ENCODE peak calls at places on chromosomes 6 and 20, in five cellular contexts. One of them, this sample, is unnamed.

GRCh38 chr20:50320910-50321796 is 130.5 kb downstream of the CEBPB start:
- DNase-seq in mesenchymal stem cell: peak; percentile 98
- DNase-seq in AG04450: peak; percentile 80
- DNase-seq in HAP-1: peak; percentile 42
- DNase-seq in lower lobe of right lung: peak; percentile 93
- DNase-seq in this sample: peak; percentile 94

GRCh38 chr6:16276991-16277981 is 38.9 kb downstream of the GMPR start:
- DNase-seq in AG04450: peak; percentile 55
- DNase-seq in mesenchymal stem cell: peak; percentile 93
- DNase-seq in HAP-1: peak; percentile 87
- DNase-seq in lower lobe of right lung: peak; percentile 58
- DNase-seq in this sample: peak; percentile 89

GRCh38 chr20:38094373-38094775 is 60.8 kb downstream of the RPRD1B start:
- DNase-seq in mesenchymal stem cell: peak; percentile 86
- DNase-seq in AG04450: no peak
- DNase-seq in lower lobe of right lung: no peak
- DNase-seq in HAP-1: no peak
- DNase-seq in this sample: peak; percentile 71

GRCh38 chr20:8662433-8662954 is 406.4 kb upstream of the PLCB4 start:
- DNase-seq in mesenchymal stem cell: no peak
- DNase-seq in lower lobe of right lung: no peak
- DNase-seq in HAP-1: peak; percentile 13
- DNase-seq in AG04450: no peak
- DNase-seq in this sample: no peak

GRCh38 chr20:63183422-63184146 is 32.3 kb downstream of the YTHDF1 start:
- DNase-seq in mesenchymal stem cell: peak; percentile 27
- DNase-seq in AG04450: no peak
- DNase-seq in HAP-1: peak; percentile 76
- DNase-seq in lower lobe of right lung: peak; percentile 62
- DNase-seq in this sample: peak; percentile 39

GRCh38 chr6:90271831-90272230 is 24.8 kb downstream of the BACH2 start:
- DNase-seq in lower lobe of right lung: no peak
- DNase-seq in mesenchymal stem cell: no peak
- DNase-seq in HAP-1: no peak
- DNase-seq in AG04450: no peak
- DNase-seq in this sample: no peak

GRCh38 chr20:36468149-36469000 is 72.9 kb upstream of the MYL9 start:
- DNase-seq in lower lobe of right lung: no peak
- DNase-seq in AG04450: no peak
- DNase-seq in mesenchymal stem cell: no peak
- DNase-seq in HAP-1: no peak
- DNase-seq in this sample: no peak

GRCh38 chr6:5999688-6000608 is 6.8 kb downstream of the NRN1 start:
- DNase-seq in lower lobe of right lung: no peak
- DNase-seq in AG04450: no peak
- DNase-seq in HAP-1: no peak
- DNase-seq in mesenchymal stem cell: no peak
- DNase-seq in this sample: no peak

GRCh38 chr20:63417213-63418120 is 55.0 kb downstream of the KCNQ2 start:
- DNase-seq in HAP-1: no peak
- DNase-seq in AG04450: no peak
- DNase-seq in mesenchymal stem cell: no peak
- DNase-seq in lower lobe of right lung: no peak
- DNase-seq in this sample: no peak

GRCh38 chr20:1122388-1123315 is 4.2 kb downstream of the PSMF1 start:
- DNase-seq in HAP-1: no peak
- DNase-seq in lower lobe of right lung: peak; percentile 63
- DNase-seq in mesenchymal stem cell: peak; percentile 73
- DNase-seq in AG04450: no peak
- DNase-seq in this sample: peak; percentile 71

GRCh38 chr20:22604815-22605214 is 20.4 kb upstream of the FOXA2 start:
- DNase-seq in HAP-1: no peak
- DNase-seq in lower lobe of right lung: no peak
- DNase-seq in AG04450: no peak
- DNase-seq in mesenchymal stem cell: no peak
- DNase-seq in this sample: no peak

GRCh38 chr20:63151554-63152321 is 64.2 kb downstream of the YTHDF1 start:
- DNase-seq in AG04450: peak; percentile 24
- DNase-seq in HAP-1: no peak
- DNase-seq in mesenchymal stem cell: no peak
- DNase-seq in lower lobe of right lung: peak; percentile 35
- DNase-seq in this sample: peak; percentile 49

GRCh38 chr6:157124855-157125254 is 198.5 kb downstream of the TMEM242 start:
- DNase-seq in HAP-1: no peak
- DNase-seq in AG04450: no peak
- DNase-seq in mesenchymal stem cell: no peak
- DNase-seq in lower lobe of right lung: no peak
- DNase-seq in this sample: no peak

GRCh38 chr6:14001329-14002012 is 76.7 kb downstream of the RNF182 start:
- DNase-seq in mesenchymal stem cell: peak; percentile 99
- DNase-seq in HAP-1: no peak
- DNase-seq in AG04450: peak; percentile 96
- DNase-seq in lower lobe of right lung: no peak
- DNase-seq in this sample: no peak

GRCh38 chr20:20411382-20411781 is 43.5 kb downstream of the INSM1 start:
- DNase-seq in lower lobe of right lung: no peak
- DNase-seq in AG04450: no peak
- DNase-seq in mesenchymal stem cell: no peak
- DNase-seq in HAP-1: no peak
- DNase-seq in this sample: no peak

GRCh38 chr6:79737172-79737571 is 106.0 kb downstream of the SH3BGRL2 start:
- DNase-seq in AG04450: no peak
- DNase-seq in lower lobe of right lung: no peak
- DNase-seq in mesenchymal stem cell: no peak
- DNase-seq in HAP-1: no peak
- DNase-seq in this sample: no peak

GRCh38 chr6:21914121-21914973 is 320.8 kb downstream of the SOX4 start:
- DNase-seq in HAP-1: no peak
- DNase-seq in lower lobe of right lung: peak; percentile 85
- DNase-seq in AG04450: no peak
- DNase-seq in mesenchymal stem cell: peak; percentile 22
- DNase-seq in this sample: peak; percentile 50

GRCh38 chr6:158485411-158485810 is 74.5 kb upstream of the TMEM181 start:
- DNase-seq in HAP-1: no peak
- DNase-seq in mesenchymal stem cell: no peak
- DNase-seq in AG04450: no peak
- DNase-seq in lower lobe of right lung: no peak
- DNase-seq in this sample: no peak

GRCh38 chr6:56370591-56371198 is 123.3 kb upstream of the COL21A1 start:
- DNase-seq in AG04450: peak; percentile 59
- DNase-seq in mesenchymal stem cell: peak; percentile 88
- DNase-seq in lower lobe of right lung: no peak
- DNase-seq in HAP-1: no peak
- DNase-seq in this sample: peak; percentile 96

GRCh38 chr6:53027131-53027718 is 32.1 kb upstream of the GSTA4 start:
- DNase-seq in HAP-1: no peak
- DNase-seq in AG04450: no peak
- DNase-seq in lower lobe of right lung: no peak
- DNase-seq in mesenchymal stem cell: no peak
- DNase-seq in this sample: peak; percentile 78

GRCh38 chr6:125986956-125987617 is 747 bp downstream of the TRMT11 start:
- DNase-seq in lower lobe of right lung: no peak
- DNase-seq in mesenchymal stem cell: peak; percentile 45
- DNase-seq in HAP-1: no peak
- DNase-seq in AG04450: no peak
- DNase-seq in this sample: no peak

DNA sequence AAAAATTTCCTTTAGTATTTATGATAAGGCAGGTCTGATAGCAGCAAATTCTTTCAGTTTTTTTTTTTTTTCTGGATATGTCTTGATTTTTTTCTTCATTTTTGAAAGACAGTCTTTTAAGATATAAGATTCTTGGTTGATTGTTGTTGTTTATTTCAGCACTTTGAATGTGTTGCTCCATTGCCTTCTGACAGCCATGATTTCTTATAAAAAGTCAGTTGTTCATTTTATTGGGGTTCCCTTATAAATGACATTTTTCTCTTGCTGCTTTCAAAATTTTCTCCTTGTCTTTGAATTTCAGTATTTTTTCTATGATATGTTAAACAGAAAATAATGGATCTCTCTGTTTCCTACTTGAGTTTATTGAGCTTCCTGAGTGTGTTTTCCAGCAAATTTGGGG is 152.3 kb downstream of the ISM1 start:
- DNase-seq in AG04450: no peak
- DNase-seq in lower lobe of right lung: no peak
- DNase-seq in mesenchymal stem cell: no peak
- DNase-seq in HAP-1: no peak
- DNase-seq in this sample: no peak
- H3K9me3 ChIP-seq in AG04450: no peaks in the 10 kb centered on the region
- H3K9me3 ChIP-seq in lower lobe of right lung: peaks cover 23% of the 10 kb centered on the region
- H3K9me3 ChIP-seq in mesenchymal stem cell: peaks cover 4% of the 10 kb centered on the region
- H3K9me3 ChIP-seq in HAP-1: no peaks in the 10 kb centered on the region
- H3K9me3 ChIP-seq in this sample: no peaks in the 10 kb centered on the region

GRCh38 chr6:82487895-82488294 is 124.3 kb downstream of the TPBG start:
- DNase-seq in AG04450: no peak
- DNase-seq in mesenchymal stem cell: no peak
- DNase-seq in lower lobe of right lung: no peak
- DNase-seq in HAP-1: no peak
- DNase-seq in this sample: no peak
- H3K9me3 ChIP-seq in AG04450: peaks cover 4% of the 10 kb centered on the region
- H3K9me3 ChIP-seq in mesenchymal stem cell: peaks cover 63% of the 10 kb centered on the region
- H3K9me3 ChIP-seq in lower lobe of right lung: peaks cover 28% of the 10 kb centered on the region
- H3K9me3 ChIP-seq in HAP-1: peaks cover 11% of the 10 kb centered on the region
- H3K9me3 ChIP-seq in this sample: no peaks in the 10 kb centered on the region

GRCh38 chr20:16178671-16179070 is 394.6 kb downstream of the KIF16B start:
- DNase-seq in lower lobe of right lung: no peak
- DNase-seq in HAP-1: no peak
- DNase-seq in AG04450: no peak
- DNase-seq in mesenchymal stem cell: no peak
- DNase-seq in this sample: no peak
- H3K9me3 ChIP-seq in lower lobe of right lung: peaks cover 3% of the 10 kb centered on the region
- H3K9me3 ChIP-seq in HAP-1: no peaks in the 10 kb centered on the region
- H3K9me3 ChIP-seq in AG04450: no peaks in the 10 kb centered on the region
- H3K9me3 ChIP-seq in mesenchymal stem cell: peaks cover 16% of the 10 kb centered on the region
- H3K9me3 ChIP-seq in this sample: no peaks in the 10 kb centered on the region

GRCh38 chr20:31237763-31238162 is 19.7 kb upstream of the DEFB115 start:
- DNase-seq in HAP-1: no peak
- DNase-seq in mesenchymal stem cell: no peak
- DNase-seq in lower lobe of right lung: no peak
- DNase-seq in AG04450: no peak
- DNase-seq in this sample: no peak
- H3K9me3 ChIP-seq in HAP-1: peaks cover 12% of the 10 kb centered on the region
- H3K9me3 ChIP-seq in mesenchymal stem cell: peaks cover 85% of the 10 kb centered on the region
- H3K9me3 ChIP-seq in lower lobe of right lung: peaks cover 89% of the 10 kb centered on the region
- H3K9me3 ChIP-seq in AG04450: peaks cover 83% of the 10 kb centered on the region
- H3K9me3 ChIP-seq in this sample: peaks cover 32% of the 10 kb centered on the region

GRCh38 chr6:3908223-3908622 is 59.0 kb downstream of the FAM50B start:
- DNase-seq in HAP-1: no peak
- DNase-seq in AG04450: no peak
- DNase-seq in lower lobe of right lung: no peak
- DNase-seq in mesenchymal stem cell: no peak
- DNase-seq in this sample: no peak

GRCh38 chr6:3906191-3907019 is 57.2 kb downstream of the FAM50B start:
- DNase-seq in mesenchymal stem cell: no peak
- DNase-seq in lower lobe of right lung: no peak
- DNase-seq in HAP-1: no peak
- DNase-seq in AG04450: no peak
- DNase-seq in this sample: no peak

GRCh38 chr6:3911130-3911529 is 62.0 kb downstream of the FAM50B start:
- DNase-seq in AG04450: no peak
- DNase-seq in mesenchymal stem cell: peak; percentile 3
- DNase-seq in HAP-1: no peak
- DNase-seq in lower lobe of right lung: no peak
- DNase-seq in this sample: no peak

GRCh38 chr6:3910264-3910663 is 61.1 kb downstream of the FAM50B start:
- DNase-seq in AG04450: no peak
- DNase-seq in HAP-1: no peak
- DNase-seq in lower lobe of right lung: no peak
- DNase-seq in mesenchymal stem cell: no peak
- DNase-seq in this sample: no peak

GRCh38 chr6:3908961-3909360 is 59.8 kb downstream of the FAM50B start:
- DNase-seq in HAP-1: no peak
- DNase-seq in AG04450: no peak
- DNase-seq in lower lobe of right lung: no peak
- DNase-seq in mesenchymal stem cell: no peak
- DNase-seq in this sample: no peak
- H3K9me3 ChIP-seq in HAP-1: no peaks in the 10 kb centered on the region
- H3K9me3 ChIP-seq in AG04450: no peaks in the 10 kb centered on the region
- H3K9me3 ChIP-seq in lower lobe of right lung: no peaks in the 10 kb centered on the region
- H3K9me3 ChIP-seq in mesenchymal stem cell: no peaks in the 10 kb centered on the region
- H3K9me3 ChIP-seq in this sample: no peaks in the 10 kb centered on the region

This sample was measured in cardiac muscle cell.